ENCODE peak calls at places on chromosomes 12 and 14, in six cellular contexts. I is upper lobe of right lung, T is tibial artery, E is tibial nerve, P is A549, X is hepatocyte. C is an unnamed sample.
A peak's percentile ranks its signal among the peaks of the same experiment; 100 is the strongest.

GRCh38 chr12:100896192-100896591 is 101.6 kb downstream of the ANO4 start:
- DNase-seq in P (no peak), T (no peak), I (no peak), X (no peak), E (no peak), C (no peak)

GRCh38 chr12:108615918-108616317 is 17.8 kb downstream of the SELPLG start:
- DNase-seq in T (no peak), X (no peak), E (no peak), P (no peak), I (no peak), C (no peak)

GRCh38 chr12:6161124-6161882 is 36.8 kb upstream of the VWF start:
- DNase-seq in I (peak; percentile 60), E (no peak), P (no peak), T (peak; percentile 64), X (no peak), C (peak; percentile 55)

GRCh38 chr14:41605550-41606248 is 977 bp upstream of the LRFN5 start:
- DNase-seq in I (no peak), T (no peak), E (no peak), X (peak; percentile 56), P (no peak), C (no peak)

GRCh38 chr12:47939009-47939601 is 24.3 kb upstream of the TMEM106C start:
- DNase-seq in E (no peak), I (no peak), T (no peak), X (no peak), P (no peak), C (peak; percentile 65)

GRCh38 chr14:96627811-96628775 is 125.9 kb downstream of the PAPOLA start:
- DNase-seq in T (peak; percentile 51), E (no peak), P (no peak), I (no peak), X (no peak), C (no peak)

GRCh38 chr12:13350946-13351345 is 154.4 kb downstream of the EMP1 start:
- DNase-seq in X (no peak), T (no peak), I (no peak), P (no peak), E (no peak), C (no peak)

GRCh38 chr12:132853285-132854092 is 24.8 kb upstream of the GOLGA3 start:
- DNase-seq in P (no peak), T (no peak), I (no peak), X (no peak), E (no peak), C (no peak)

GRCh38 chr12:13784504-13784903 is 196.9 kb downstream of the GRIN2B start:
- DNase-seq in E (no peak), P (no peak), T (no peak), I (no peak), X (no peak), C (peak; percentile 21)

GRCh38 chr14:56002876-56003625 is 115.2 kb upstream of the PELI2 start:
- DNase-seq in E (no peak), T (no peak), I (no peak), P (no peak), X (no peak), C (no peak)

GRCh38 chr12:131536337-131536736 is 174.6 kb upstream of the SFSWAP start:
- DNase-seq in T (no peak), X (no peak), P (no peak), E (peak; percentile 17), I (no peak), C (no peak)

GRCh38 chr14:94612580-94613554 is 676 bp downstream of the SERPINA3 start:
- DNase-seq in I (no peak), X (no peak), E (no peak), P (no peak), T (no peak), C (peak; percentile 57)

GRCh38 chr12:71321130-71321529 is 118.5 kb upstream of the LGR5 start:
- DNase-seq in E (no peak), I (no peak), P (no peak), X (no peak), T (no peak), C (no peak)

GRCh38 chr14:101088714-101089113 is 185.2 kb upstream of the RTL1 start:
- DNase-seq in T (no peak), I (no peak), X (no peak), P (no peak), E (no peak), C (no peak)

GRCh38 chr12:26580619-26581018 is 252.4 kb downstream of the ITPR2 start:
- DNase-seq in P (no peak), X (no peak), T (no peak), I (no peak), E (no peak), C (no peak)

GRCh38 chr12:78611504-78611903 is 253.1 kb upstream of the SYT1 start:
- DNase-seq in I (no peak), E (no peak), X (no peak), P (no peak), T (no peak), C (no peak)

GRCh38 chr12:68832504-68832867 is 24.5 kb downstream of the MDM2 start:
- DNase-seq in X (no peak), I (no peak), P (no peak), E (no peak), T (no peak), C (no peak)

GRCh38 chr12:6276936-6277615 is 33.4 kb upstream of the PLEKHG6 start:
- DNase-seq in I (no peak), X (no peak), E (no peak), T (peak; percentile 50), P (no peak), C (no peak)

GRCh38 chr12:62799126-62799736 is 135.7 kb downstream of the PPM1H start:
- DNase-seq in T (no peak), E (peak; percentile 94), I (no peak), X (peak; percentile 85), P (peak; percentile 60), C (no peak)

GRCh38 chr12:8697120-8697475 is 693 bp upstream of the RIMKLB start:
- DNase-seq in T (no peak), E (no peak), X (peak; percentile 65), I (no peak), P (no peak), C (no peak)

GRCh38 chr12:3150820-3151590 is 73.8 kb downstream of the TSPAN9 start:
- DNase-seq in X (no peak), I (no peak), E (no peak), T (no peak), P (no peak), C (no peak)

GRCh38 chr12:119649202-119649808 is 18.6 kb upstream of the PRKAB1 start:
- DNase-seq in P (peak; percentile 26), X (no peak), T (no peak), I (no peak), E (no peak), C (no peak)

GRCh38 chr12:32211066-32211768 is 104.6 kb downstream of the BICD1 start:
- DNase-seq in T (no peak), X (no peak), E (no peak), P (no peak), I (no peak), C (no peak)

GRCh38 chr12:132597333-132598283 is 12.8 kb downstream of the LRCOL1 start:
- DNase-seq in I (no peak), T (no peak), P (no peak), X (peak; percentile 63), E (no peak), C (no peak)

GRCh38 chr12:18363321-18363720 is 102.0 kb downstream of the PIK3C2G start:
- DNase-seq in E (no peak), P (no peak), T (no peak), I (no peak), X (no peak), C (no peak)

GRCh38 chr14:56187736-56188135 is 69.5 kb downstream of the PELI2 start:
- DNase-seq in P (no peak), X (no peak), I (no peak), E (no peak), T (no peak), C (no peak)

GRCh38 chr12:93438266-93439050 is 3.3 kb downstream of the UBE2N start:
- DNase-seq in P (no peak), I (no peak), X (no peak), E (no peak), T (no peak), C (no peak)
- H3K4me1 ChIP-seq in P (peaks cover 41% of the 10 kb centered on the region), I (peaks cover 37% of the 10 kb centered on the region), X (peaks cover 19% of the 10 kb centered on the region), E (peaks cover 68% of the 10 kb centered on the region), T (peaks cover 43% of the 10 kb centered on the region), C (peaks cover 93% of the 10 kb centered on the region)

GRCh38 chr12:121423682-121424631 is 24.0 kb downstream of the RNF34 start:
- DNase-seq in T (no peak), I (no peak), X (no peak), P (no peak), E (no peak), C (peak; percentile 58)
- H3K27ac ChIP-seq in T (no peak overlapping the region), I (no peak overlapping the region), X (peak overlapping the region; percentile 19), P (no peak overlapping the region), E (no peak overlapping the region), C (peak overlapping the region; percentile 79)

GRCh38 chr14:58955294-58955821 is 233.1 kb upstream of the DAAM1 start:
- DNase-seq in X (peak; percentile 12), P (no peak), I (no peak), E (no peak), T (no peak), C (no peak)
- H3K4me3 ChIP-seq in X (no peak overlapping the region), P (no peak overlapping the region), I (no peak overlapping the region), E (no peak overlapping the region), T (no peak overlapping the region), C (no peak overlapping the region)

DNA sequence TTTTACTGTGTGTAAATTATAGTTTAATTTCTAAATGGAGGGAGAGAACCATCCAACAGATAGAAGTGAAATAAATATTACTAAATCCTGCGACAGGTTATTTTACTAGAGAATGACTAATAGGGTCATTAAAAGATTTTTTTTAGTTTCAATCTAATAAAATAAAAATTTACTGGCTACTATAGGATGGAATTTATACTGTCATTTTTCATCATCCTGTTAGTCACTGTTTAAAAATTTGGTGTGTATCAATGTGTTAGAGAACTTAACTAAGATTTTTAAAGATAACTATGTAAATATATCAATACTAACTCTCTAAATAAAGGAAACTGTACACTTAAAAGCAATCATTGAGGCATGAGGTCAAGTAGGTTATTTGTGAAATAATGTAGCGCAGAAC is 41.1 kb upstream of the CDKN3 start:
- DNase-seq in T (no peak), P (no peak), E (no peak), X (no peak), I (no peak), C (no peak)
- H3K4me1 ChIP-seq in T (no peaks in the 10 kb centered on the region), P (no peaks in the 10 kb centered on the region), E (no peaks in the 10 kb centered on the region), X (peaks cover 20% of the 10 kb centered on the region), I (no peaks in the 10 kb centered on the region), C (no peaks in the 10 kb centered on the region)

DNA sequence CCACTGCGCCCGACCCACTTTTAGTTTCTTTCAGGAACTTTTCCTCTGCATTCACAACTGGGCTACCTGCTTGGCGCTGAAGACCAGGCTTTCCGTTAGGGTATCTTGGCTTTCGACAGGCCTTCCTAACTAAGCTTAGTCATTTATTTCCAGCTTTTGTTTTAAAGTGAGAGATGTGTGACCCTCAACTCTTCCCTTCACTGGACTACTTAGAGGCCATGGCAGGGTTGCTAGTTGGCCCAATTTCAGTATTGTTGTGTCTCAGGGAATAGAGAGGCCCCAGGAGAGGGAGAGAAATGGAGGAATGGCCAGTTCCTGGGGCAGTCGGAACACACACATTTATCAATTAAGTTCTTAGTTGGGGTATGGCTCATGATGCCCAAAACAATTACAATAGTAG is 10.4 kb downstream of the MTA1 start:
- DNase-seq in X (no peak), P (no peak), T (no peak), I (no peak), E (no peak), C (no peak)
- H3K27ac ChIP-seq in X (no peak overlapping the region), P (no peak overlapping the region), T (no peak overlapping the region), I (peak overlapping the region; percentile 17), E (no peak overlapping the region), C (peak overlapping the region; percentile 31)